ENCODE peak calls at places on chromosomes 16 and 17, in ten cellular contexts. T, P, I, J, L, Z, O, U, N and A are unnamed samples.

GRCh38 chr16:54194008-54194731 is 92.4 kb downstream of the IRX3 start:
- DNase-seq in J (peak), O (no peak), N (peak), I (peak), U (peak), T (peak), Z (peak), P (no peak), L (peak), A (no peak)

GRCh38 chr16:86823895-86824671 is 245.7 kb downstream of the FOXL1 start:
- DNase-seq in J (no peak), I (no peak), O (no peak), T (peak), Z (no peak), L (peak), P (no peak), U (peak), N (no peak), A (no peak)

GRCh38 chr17:34852614-34853013 is 108.6 kb downstream of the CCT6B start:
- DNase-seq in I (no peak), O (no peak), U (no peak), J (no peak), N (no peak), Z (no peak), P (no peak), T (peak), L (no peak), A (no peak)

GRCh38 chr17:80850817-80851216 is 140.8 kb upstream of the CHMP6 start:
- DNase-seq in U (peak), P (no peak), T (peak), J (no peak), O (no peak), Z (no peak), L (no peak), I (no peak), N (no peak), A (no peak)

GRCh38 chr16:73714976-73715375 is 581.6 kb upstream of the PSMD7 start:
- DNase-seq in O (no peak), I (no peak), T (no peak), U (no peak), Z (no peak), P (no peak), N (no peak), J (no peak), L (no peak), A (no peak)

GRCh38 chr16:23255000-23255399 is 47.1 kb upstream of the SCNN1B start:
- DNase-seq in L (no peak), N (no peak), P (no peak), J (no peak), U (no peak), O (no peak), T (no peak), Z (no peak), I (no peak), A (no peak)

GRCh38 chr16:9047689-9048301 is 43.6 kb upstream of the HAPSTR1 start:
- DNase-seq in P (no peak), T (peak), J (peak), U (peak), N (peak), I (peak), L (peak), O (no peak), Z (peak), A (peak)

GRCh38 chr17:82105882-82106696 is 8.1 kb upstream of the FASN start:
- DNase-seq in P (no peak), N (no peak), U (peak), Z (no peak), I (peak), J (no peak), O (no peak), L (peak), T (peak), A (peak)

GRCh38 chr17:55903028-55903690 is 152.3 kb downstream of the PCTP start:
- DNase-seq in P (no peak), T (no peak), L (no peak), N (no peak), O (no peak), I (no peak), U (no peak), Z (no peak), J (no peak), A (no peak)

GRCh38 chr16:177394-177822 is 928 bp downstream of the HBA1 start:
- DNase-seq in Z (no peak), L (no peak), N (no peak), T (no peak), J (no peak), O (no peak), I (no peak), U (peak), P (no peak), A (no peak)

GRCh38 chr16:14120335-14120734 is 49.2 kb downstream of the MRTFB start:
- DNase-seq in O (no peak), J (no peak), N (no peak), L (no peak), U (no peak), I (no peak), T (no peak), P (no peak), Z (no peak), A (no peak)

GRCh38 chr16:87311387-87311786 is 5.8 kb downstream of the C16orf95 start:
- DNase-seq in J (no peak), L (no peak), O (no peak), N (no peak), U (no peak), Z (no peak), I (no peak), T (no peak), P (no peak), A (no peak)

GRCh38 chr17:39769974-39770587 is 32.3 kb downstream of the GRB7 start:
- DNase-seq in O (no peak), U (no peak), T (peak), I (no peak), N (no peak), J (no peak), L (no peak), P (no peak), Z (no peak), A (peak)

GRCh38 chr16:88856122-88856827 is 472 bp downstream of the GALNS start:
- DNase-seq in Z (no peak), N (no peak), J (no peak), I (peak), U (no peak), L (no peak), T (no peak), O (no peak), P (no peak), A (peak)

GRCh38 chr16:90046971-90047713 is 27.9 kb upstream of the DBNDD1 start:
- DNase-seq in L (peak), P (no peak), I (peak), U (peak), Z (no peak), J (no peak), O (no peak), N (peak), T (no peak), A (no peak)

GRCh38 chr17:57766307-57766943 is 21.3 kb upstream of the CCDC182 start:
- DNase-seq in N (no peak), L (no peak), P (no peak), J (no peak), O (no peak), I (no peak), U (no peak), T (no peak), Z (no peak), A (no peak)